ENCODE peak calls at places on chromosomes 5 and 9, in four cellular contexts. U is HFFc6, N is GM12892, L is smooth muscle cell of the brain vasculature. B is an unnamed sample.
A peak's percentile ranks its signal among the peaks of the same experiment; 100 is the strongest.

GRCh38 chr5:90888511-90889324 is 330.1 kb downstream of the ADGRV1 start:
- DNase-seq in L (no peak), U (no peak), N (no peak), B (no peak)

GRCh38 chr9:91583996-91584395 is 160.4 kb upstream of the NFIL3 start:
- DNase-seq in U (no peak), N (no peak), L (no peak), B (no peak)

GRCh38 chr5:169243651-169244422 is 57.1 kb downstream of the SLIT3 start:
- DNase-seq in U (no peak), L (no peak), N (no peak), B (no peak)

GRCh38 chr5:74762599-74762998 is 4.3 kb downstream of the GFM2 start:
- DNase-seq in L (no peak), U (peak; percentile 70), N (no peak), B (peak; percentile 61)

GRCh38 chr9:112748041-112748440 is 2.5 kb upstream of the SNX30 start:
- DNase-seq in U (no peak), L (no peak), N (no peak), B (no peak)

GRCh38 chr5:11153672-11154377 is 392.8 kb upstream of the DAP start:
- DNase-seq in U (no peak), L (no peak), N (no peak), B (no peak)

GRCh38 chr5:14399054-14399657 is 182.4 kb upstream of the OTULINL start:
- DNase-seq in N (no peak), L (no peak), U (peak; percentile 54), B (peak; percentile 48)

GRCh38 chr5:1655496-1656270 is 131.9 kb upstream of the LPCAT1 start:
- DNase-seq in N (no peak), L (no peak), U (no peak), B (no peak)